ENCODE peak calls at places on chromosomes 6 and 20, in six cellular contexts. M is PC-3, F is cardiac muscle cell, C is mesothelial cell of epicardium, B is left lung, S is fibroblast of the aortic adventitia. Z is an unnamed sample.

GRCh38 chr6:80165143-80165542 is 58.7 kb downstream of the BCKDHB start:
- DNase-seq in M (no peak), F (no peak), C (no peak), B (no peak), S (no peak), Z (no peak)

GRCh38 chr6:1422290-1422689 is 32.9 kb downstream of the FOXF2 start:
- DNase-seq in M (peak; percentile 46), F (no peak), C (no peak), B (no peak), S (no peak), Z (no peak)

GRCh38 chr6:87628881-87629280 is 38.9 kb downstream of the ORC3 start:
- DNase-seq in M (no peak), F (peak; percentile 5), C (no peak), B (no peak), S (peak; percentile 46), Z (no peak)

GRCh38 chr20:13200767-13201500 is 20.1 kb upstream of the ISM1 start:
- DNase-seq in M (no peak), F (no peak), C (no peak), B (no peak), S (no peak), Z (no peak)

GRCh38 chr6:31723245-31723979 is at the start of gene MPIG6B:
- DNase-seq in M (no peak), F (no peak), C (no peak), B (no peak), S (no peak), Z (no peak)

GRCh38 chr20:24507182-24507853 is 37.9 kb downstream of the SYNDIG1 start:
- DNase-seq in M (no peak), F (no peak), C (no peak), B (no peak), S (peak; percentile 41), Z (no peak)

GRCh38 chr20:35257175-35257909 is 20.6 kb downstream of the MMP24OS start:
- DNase-seq in M (peak; percentile 8), F (no peak), C (no peak), B (no peak), S (peak; percentile 68), Z (no peak)

GRCh38 chr6:3311798-3312197 is 53.1 kb downstream of the PSMG4 start:
- DNase-seq in M (no peak), F (no peak), C (no peak), B (no peak), S (no peak), Z (no peak)

GRCh38 chr6:168060521-168060931 is 18.5 kb downstream of the FRMD1 start:
- DNase-seq in M (peak; percentile 28), F (peak; percentile 65), C (no peak), B (peak; percentile 49), S (peak; percentile 59), Z (peak; percentile 63)

GRCh38 chr6:39206250-39206721 is 23.0 kb downstream of the KCNK5 start:
- DNase-seq in M (no peak), F (no peak), C (no peak), B (peak; percentile 76), S (no peak), Z (no peak)

GRCh38 chr20:53739799-53740785 is 146.5 kb upstream of the ZNF217 start:
- DNase-seq in M (peak; percentile 68), F (peak; percentile 3), C (no peak), B (no peak), S (no peak), Z (peak; percentile 30)

GRCh38 chr20:6044102-6044501 is 9.8 kb downstream of the LRRN4 start:
- DNase-seq in M (no peak), F (no peak), C (no peak), B (no peak), S (no peak), Z (no peak)

GRCh38 chr6:100905067-100905466 is 23.9 kb upstream of the ASCC3 start:
- DNase-seq in M (no peak), F (no peak), C (no peak), B (no peak), S (no peak), Z (no peak)

GRCh38 chr20:44271915-44272663 is 25.0 kb downstream of the GDAP1L1 start:
- DNase-seq in M (no peak), F (no peak), C (no peak), B (no peak), S (no peak), Z (no peak)

GRCh38 chr6:154766288-154766687 is 33.1 kb downstream of the SCAF8 start:
- DNase-seq in M (no peak), F (no peak), C (no peak), B (no peak), S (peak; percentile 35), Z (no peak)

GRCh38 chr6:137708481-137708880 is 158.6 kb upstream of the TNFAIP3 start:
- DNase-seq in M (no peak), F (no peak), C (no peak), B (no peak), S (no peak), Z (no peak)

GRCh38 chr6:44012078-44012493 is 115.2 kb downstream of the MRPL14 start:
- DNase-seq in M (peak; percentile 81), F (no peak), C (no peak), B (no peak), S (peak; percentile 99), Z (peak; percentile 72)

GRCh38 chr6:37893262-37893661 is 73.7 kb downstream of the ZFAND3 start:
- DNase-seq in M (no peak), F (no peak), C (no peak), B (no peak), S (no peak), Z (no peak)

GRCh38 chr6:105310371-105310770 is 92.5 kb downstream of the PREP start:
- DNase-seq in M (no peak), F (no peak), C (no peak), B (no peak), S (no peak), Z (peak; percentile 15)

GRCh38 chr20:50294164-50295088 is 103.8 kb downstream of the CEBPB start:
- DNase-seq in M (no peak), F (no peak), C (no peak), B (peak; percentile 28), S (no peak), Z (no peak)

GRCh38 chr6:72675396-72675795 is 53.5 kb downstream of the KCNQ5 start:
- DNase-seq in M (no peak), F (no peak), C (no peak), B (no peak), S (peak; percentile 12), Z (no peak)

GRCh38 chr20:39103732-39104131 is 141.6 kb downstream of the DHX35 start:
- DNase-seq in M (no peak), F (no peak), C (no peak), B (no peak), S (peak; percentile 41), Z (no peak)
- TF ChIP-seq CTCF in M (peak; percentile 28), F (peak; percentile 12), C (no peak), B (no peak), S (peak; percentile 30), Z (no peak)

DNA sequence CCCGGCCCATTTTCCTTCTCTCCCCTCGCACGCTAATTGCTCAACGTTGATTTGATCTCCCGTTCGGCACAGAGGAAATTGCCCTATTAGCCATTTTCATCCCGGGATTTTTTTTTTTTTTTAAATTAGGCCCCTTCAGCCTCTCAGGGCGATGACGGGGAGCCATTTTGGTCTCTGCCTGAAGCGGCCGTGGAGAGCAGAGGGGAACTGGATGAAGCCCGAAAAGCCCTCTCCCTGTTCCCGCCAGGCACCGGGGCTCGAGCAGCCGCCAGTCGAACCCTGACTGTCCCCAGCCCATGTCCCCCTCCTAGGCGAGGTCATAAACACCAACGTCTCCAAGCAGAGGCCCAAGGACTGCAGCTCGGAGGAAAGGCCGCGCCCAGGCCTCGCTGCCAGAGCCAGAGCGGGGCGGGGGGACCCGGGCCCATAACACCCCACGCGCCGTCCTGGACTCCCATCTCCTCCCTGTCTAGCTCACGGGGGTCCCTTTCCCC is 44.7 kb downstream of the MDFI start:
- DNase-seq in M (no peak), F (no peak), C (no peak), B (no peak), S (peak; percentile 21), Z (no peak)
- TF ChIP-seq CTCF in M (no peak), F (no peak), C (no peak), B (no peak), S (no peak), Z (no peak)

DNA sequence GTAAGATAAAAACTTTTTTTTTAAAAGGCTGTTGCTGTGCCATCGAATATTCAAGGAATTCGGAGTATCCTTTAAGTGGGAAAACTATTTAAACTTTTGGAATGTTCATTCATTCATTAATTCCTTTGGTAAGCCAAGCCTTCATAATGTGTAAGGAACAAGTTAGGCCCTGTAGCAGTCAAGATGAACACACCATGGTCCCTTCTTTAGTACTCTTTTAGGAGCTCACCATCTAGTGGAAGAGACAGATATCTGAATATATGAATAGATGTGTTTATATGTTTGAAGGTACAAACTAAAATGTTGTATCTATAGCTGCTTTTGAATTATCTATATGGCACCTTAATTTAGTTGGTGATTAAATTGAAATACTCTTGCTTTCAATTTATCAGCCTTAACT is 5.8 kb downstream of the SPO11 start:
- DNase-seq in M (peak; percentile 45), F (no peak), C (no peak), B (no peak), S (peak; percentile 12), Z (no peak)
- TF ChIP-seq CTCF in M (peak; percentile 54), F (no peak), C (no peak), B (no peak), S (no peak), Z (no peak)

GRCh38 chr6:114453737-114454276 is 111.0 kb upstream of the HS3ST5 start:
- DNase-seq in M (no peak), F (no peak), C (no peak), B (no peak), S (no peak), Z (no peak)
- TF ChIP-seq CTCF in M (no peak), F (no peak), C (peak; percentile 8), B (no peak), S (no peak), Z (no peak)

DNA sequence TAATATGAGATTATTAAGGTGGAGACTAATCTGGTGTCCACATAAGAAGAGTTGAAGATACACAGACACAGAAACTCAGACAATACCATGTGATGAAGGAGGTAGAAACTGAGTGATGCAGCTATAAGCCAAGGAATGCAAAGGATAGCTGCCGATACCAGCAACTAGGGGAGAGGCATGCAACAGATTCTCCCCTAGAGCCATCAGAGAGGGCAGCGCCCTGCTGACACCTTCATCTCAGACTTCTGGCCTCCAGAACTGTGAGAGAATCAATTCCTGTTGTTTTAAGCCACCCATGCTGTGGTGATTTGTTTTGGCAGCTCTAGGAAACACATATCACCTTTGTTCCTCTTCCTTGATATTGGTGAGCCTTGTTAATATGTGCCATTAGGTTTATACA is 41.5 kb downstream of the STXBP5 start:
- DNase-seq in M (no peak), F (no peak), C (no peak), B (no peak), S (no peak), Z (no peak)
- TF ChIP-seq CTCF in M (no peak), F (no peak), C (no peak), B (no peak), S (no peak), Z (no peak)

GRCh38 chr6:76876922-76877553 is 586.3 kb downstream of the HTR1B start:
- DNase-seq in M (peak; percentile 76), F (peak; percentile 87), C (peak; percentile 44), B (no peak), S (peak; percentile 36), Z (peak; percentile 85)
- TF ChIP-seq CTCF in M (peak; percentile 49), F (peak; percentile 51), C (peak; percentile 64), B (no peak), S (peak; percentile 13), Z (peak; percentile 69)

GRCh38 chr6:64012351-64013060 is 376.9 kb downstream of the PHF3 start:
- DNase-seq in M (peak; percentile 73), F (peak; percentile 64), C (no peak), B (no peak), S (peak; percentile 57), Z (peak; percentile 44)
- TF ChIP-seq CTCF in M (peak; percentile 83), F (peak; percentile 90), C (no peak), B (no peak), S (peak; percentile 74), Z (peak; percentile 54)

GRCh38 chr6:94071835-94072234 is 652.5 kb upstream of the EPHA7 start:
- DNase-seq in M (peak; percentile 4), F (peak; percentile 9), C (no peak), B (no peak), S (peak; percentile 10), Z (no peak)
- TF ChIP-seq CTCF in M (peak; percentile 41), F (peak; percentile 14), C (no peak), B (no peak), S (no peak), Z (no peak)

Z was measured in Calu3.